ENCODE peak calls at places on chromosomes 11 and 22, in nine cellular contexts. N is naive thymus-derived CD8-positive, alpha-beta T cell; G is HT1080; C is posterior vena cava; X is stimulated activated CD8-positive, alpha-beta memory T cell treated with anti-CD3 and anti-CD28 coated beads, Interleukin-2, amount 100 ng/mL, for 1 hour; T is kidney tubule cell; W is T follicular helper cell; M is neural progenitor cell; H is T47D. I is an unnamed sample.

GRCh38 chr11:64721359-64721699 is 1.7 kb downstream of the NRXN2 start:
- DNase-seq in H (no peak), M (no peak), C (no peak), W (no peak), N (no peak), X (no peak), T (no peak), G (no peak), I (no peak)

GRCh38 chr11:9876331-9876730 is 212.5 kb downstream of the SWAP70 start:
- DNase-seq in X (no peak), M (no peak), W (no peak), C (no peak), H (no peak), T (no peak), N (no peak), G (no peak), I (no peak)

GRCh38 chr11:72723508-72723907 is 28.7 kb downstream of the ARAP1 start:
- DNase-seq in X (no peak), M (no peak), W (no peak), T (peak), N (no peak), G (no peak), C (no peak), H (no peak), I (no peak)

GRCh38 chr11:102776454-102776853 is 4.0 kb downstream of the MMP10 start:
- DNase-seq in G (no peak), X (no peak), W (no peak), C (no peak), H (no peak), T (no peak), M (no peak), N (no peak), I (no peak)

GRCh38 chr11:66579017-66579606 is 10.7 kb upstream of the CTSF start:
- DNase-seq in N (peak), T (peak), W (peak), G (peak), H (peak), M (peak), X (peak), C (peak), I (peak)

GRCh38 chr11:1717745-1718144 is 20.8 kb downstream of the KRTAP5-6 start:
- DNase-seq in H (no peak), X (no peak), T (no peak), W (no peak), C (peak), M (no peak), G (no peak), N (no peak), I (no peak)

GRCh38 chr11:125588505-125588904 is 4.1 kb upstream of the STT3A start:
- DNase-seq in C (no peak), N (no peak), T (peak), M (no peak), W (no peak), X (no peak), G (peak), H (no peak), I (no peak)

GRCh38 chr11:104151404-104152204 is 12.3 kb downstream of the PDGFD start:
- DNase-seq in T (peak), H (peak), G (peak), X (no peak), M (no peak), C (no peak), W (no peak), N (no peak), I (no peak)

GRCh38 chr22:28826921-28827320 is 26.6 kb upstream of the XBP1 start:
- DNase-seq in M (no peak), T (no peak), C (no peak), W (no peak), N (no peak), G (no peak), H (peak), X (no peak), I (no peak)

GRCh38 chr11:60785136-60785535 is at the start of gene MS4A10:
- DNase-seq in W (no peak), T (no peak), N (no peak), M (no peak), H (no peak), G (no peak), X (no peak), C (peak), I (no peak)

GRCh38 chr11:72589802-72590761 is 84.1 kb downstream of the PDE2A start:
- DNase-seq in X (peak), N (peak), W (peak), C (peak), M (peak), H (peak), T (peak), G (peak), I (peak)

GRCh38 chr22:50532353-50532700 is 2.5 kb upstream of the TYMP start:
- DNase-seq in T (no peak), N (peak), X (no peak), G (no peak), C (no peak), W (no peak), H (no peak), M (peak), I (peak)

GRCh38 chr11:313787-314547 is at the start of gene IFITM1:
- DNase-seq in G (peak), X (no peak), N (peak), W (peak), H (peak), C (peak), T (peak), M (peak), I (peak)

GRCh38 chr11:127451852-127452251 is 451.3 kb upstream of the KIRREL3 start:
- DNase-seq in T (no peak), M (no peak), N (no peak), X (no peak), G (no peak), H (no peak), W (no peak), C (no peak), I (no peak)

GRCh38 chr22:32258791-32259190 is 3.6 kb upstream of the SLC5A4 start:
- DNase-seq in G (no peak), M (no peak), C (no peak), T (no peak), N (no peak), H (no peak), X (no peak), W (no peak), I (no peak)

GRCh38 chr11:57345555-57346151 is 7.5 kb downstream of the P2RX3 start:
- DNase-seq in M (peak), X (peak), N (peak), C (peak), G (peak), H (peak), T (peak), W (peak), I (peak)

GRCh38 chr22:48645766-48646165 is 1181.9 kb downstream of the BRD1 start:
- DNase-seq in N (no peak), M (no peak), C (no peak), W (no peak), G (no peak), T (no peak), H (no peak), X (no peak), I (no peak)

GRCh38 chr11:113237261-113237660 is 77.1 kb upstream of the TTC12 start:
- DNase-seq in C (no peak), W (no peak), X (no peak), M (no peak), N (no peak), H (no peak), G (no peak), T (no peak), I (no peak)

GRCh38 chr11:16082532-16083055 is 273.8 kb downstream of the SOX6 start:
- DNase-seq in H (no peak), T (no peak), X (no peak), C (no peak), M (no peak), G (no peak), N (no peak), W (no peak), I (no peak)

GRCh38 chr11:109590782-109591181 is 168.8 kb downstream of the C11orf87 start:
- DNase-seq in G (no peak), H (no peak), W (no peak), T (peak), M (no peak), C (no peak), X (no peak), N (no peak), I (no peak)

GRCh38 chr11:64604458-64605247 is 13.6 kb downstream of the SLC22A12 start:
- DNase-seq in T (no peak), H (no peak), M (no peak), X (no peak), C (no peak), W (no peak), N (no peak), G (no peak), I (no peak)

GRCh38 chr11:1218256-1218787 is 4.5 kb upstream of the MUC5B start:
- DNase-seq in T (no peak), X (no peak), N (no peak), M (no peak), W (no peak), G (no peak), C (peak), H (no peak), I (peak)

GRCh38 chr22:20458530-20459151 is 21.0 kb upstream of the SCARF2 start:
- DNase-seq in C (peak), G (no peak), M (no peak), X (no peak), T (no peak), W (no peak), N (no peak), H (no peak), I (no peak)

GRCh38 chr11:72233056-72233772 is 8.6 kb downstream of the INPPL1 start:
- DNase-seq in G (no peak), W (no peak), N (no peak), M (no peak), H (no peak), T (no peak), X (no peak), C (no peak), I (no peak)

GRCh38 chr22:36998620-36999351 is 20.5 kb downstream of the TST start:
- DNase-seq in M (no peak), T (peak), G (peak), X (no peak), C (peak), N (no peak), W (no peak), H (no peak), I (peak)

GRCh38 chr11:69178819-69179482 is 23.2 kb downstream of the SMIM38 start:
- DNase-seq in T (no peak), W (no peak), C (peak), N (no peak), G (no peak), M (no peak), X (no peak), H (no peak), I (no peak)

GRCh38 chr11:23990346-23990745 is 506.5 kb upstream of the LUZP2 start:
- DNase-seq in T (no peak), G (no peak), X (no peak), H (no peak), C (no peak), W (no peak), N (no peak), M (no peak), I (no peak)

GRCh38 chr22:37519268-37520195 is at the start of gene CARD10:
- DNase-seq in N (no peak), C (no peak), W (no peak), T (peak), H (peak), X (no peak), M (peak), G (no peak), I (peak)

GRCh38 chr11:80186687-80187086 is 745.9 kb upstream of the TENM4 start:
- DNase-seq in M (no peak), H (no peak), T (no peak), N (no peak), C (no peak), W (no peak), X (no peak), G (no peak), I (no peak)

GRCh38 chr11:87425391-87425790 is 387.7 kb downstream of the TMEM135 start:
- DNase-seq in M (no peak), W (no peak), X (no peak), H (no peak), C (no peak), N (no peak), T (peak), G (peak), I (no peak)

GRCh38 chr11:30317030-30317429 is 5.9 kb upstream of the ARL14EP start:
- DNase-seq in W (no peak), T (no peak), H (no peak), M (no peak), C (no peak), N (no peak), G (no peak), X (no peak), I (no peak)

GRCh38 chr11:88131764-88132470 is 43.3 kb downstream of the RAB38 start:
- DNase-seq in G (no peak), T (no peak), N (no peak), H (no peak), X (no peak), W (no peak), M (no peak), C (no peak), I (no peak)

GRCh38 chr22:36348760-36349159 is 39.0 kb downstream of the MYH9 start:
- DNase-seq in W (no peak), T (no peak), N (no peak), H (no peak), G (no peak), X (no peak), M (no peak), C (no peak), I (no peak)

GRCh38 chr22:50298937-50299656 is 8.3 kb downstream of the PLXNB2 start:
- DNase-seq in H (no peak), G (no peak), W (no peak), N (no peak), C (no peak), M (peak), X (no peak), T (no peak), I (peak)